ENCODE peak calls at places on chromosome 17, in four cellular contexts. Q, P, Y and U are unnamed samples.

GRCh38 chr17:49527927-49528651 is 33.0 kb downstream of the NGFR start:
- DNase-seq in P (no peak), Y (no peak), Q (no peak), U (no peak)

GRCh38 chr17:4919511-4920047 is 12.5 kb upstream of the GP1BA start:
- DNase-seq in Q (no peak), P (no peak), Y (no peak), U (no peak)

GRCh38 chr17:35244345-35245195 is 1.7 kb downstream of the SLFN5 start:
- DNase-seq in Q (peak), Y (peak), P (no peak), U (peak)

GRCh38 chr17:4485676-4486646 is 12.7 kb upstream of the SPNS2 start:
- DNase-seq in Y (no peak), Q (no peak), P (no peak), U (no peak)

GRCh38 chr17:59761385-59762021 is 54.0 kb downstream of the VMP1 start:
- DNase-seq in Y (no peak), P (no peak), Q (peak), U (no peak)

GRCh38 chr17:70344356-70345060 is 175.2 kb downstream of the KCNJ2 start:
- DNase-seq in P (no peak), Y (no peak), Q (no peak), U (no peak)

GRCh38 chr17:20035501-20035900 is 26.3 kb downstream of the SPECC1 start:
- DNase-seq in Q (no peak), Y (no peak), P (no peak), U (no peak)

GRCh38 chr17:59154335-59154720 is 658 bp downstream of the SKA2 start:
- DNase-seq in Y (no peak), P (no peak), Q (peak), U (peak)

GRCh38 chr17:34241062-34241461 is 14.0 kb upstream of the CCL2 start:
- DNase-seq in P (no peak), Q (no peak), Y (no peak), U (peak)

GRCh38 chr17:63631626-63632025 is 9.4 kb downstream of the MAP3K3 start:
- DNase-seq in Y (no peak), P (no peak), Q (no peak), U (peak)

GRCh38 chr17:83083368-83084201 is 4.2 kb downstream of the METRNL start:
- DNase-seq in Y (no peak), P (peak), Q (no peak), U (peak)

GRCh38 chr17:43832168-43832975 is 574 bp downstream of the MPP3 start:
- DNase-seq in P (no peak), Y (no peak), Q (peak), U (no peak)

GRCh38 chr17:39667262-39668140 is 752 bp upstream of the PNMT start:
- DNase-seq in Q (no peak), Y (no peak), P (no peak), U (peak)

GRCh38 chr17:49438885-49439284 is 24.2 kb upstream of the PHB1 start:
- DNase-seq in Q (no peak), Y (no peak), P (no peak), U (peak)

GRCh38 chr17:61444831-61445230 is 7.4 kb upstream of the TBX4 start:
- DNase-seq in Y (no peak), Q (no peak), P (no peak), U (no peak)

GRCh38 chr17:79777166-79777843 is 643 bp upstream of the CBX2 start:
- DNase-seq in Y (peak), Q (peak), P (no peak), U (peak)

GRCh38 chr17:82351713-82352488 is 7.1 kb upstream of the TEX19 start:
- DNase-seq in Y (peak), P (peak), Q (peak), U (peak)

GRCh38 chr17:48795444-48796162 is 21.4 kb downstream of the TTLL6 start:
- DNase-seq in Y (peak), Q (peak), P (no peak), U (no peak)

GRCh38 chr17:42274273-42274542 is 2.0 kb downstream of the STAT5B start:
- DNase-seq in Q (no peak), Y (no peak), P (no peak), U (no peak)

GRCh38 chr17:42276359-42276608 is at the start of gene STAT5B:
- DNase-seq in P (no peak), Y (no peak), Q (no peak), U (peak)

GRCh38 chr17:42276609-42277341 is 584 bp upstream of the STAT5B start:
- DNase-seq in Y (no peak), Q (peak), P (no peak), U (peak)

GRCh38 chr17:42274812-42275526 is 1.2 kb downstream of the STAT5B start:
- DNase-seq in P (no peak), Y (no peak), Q (no peak), U (no peak)

DNA sequence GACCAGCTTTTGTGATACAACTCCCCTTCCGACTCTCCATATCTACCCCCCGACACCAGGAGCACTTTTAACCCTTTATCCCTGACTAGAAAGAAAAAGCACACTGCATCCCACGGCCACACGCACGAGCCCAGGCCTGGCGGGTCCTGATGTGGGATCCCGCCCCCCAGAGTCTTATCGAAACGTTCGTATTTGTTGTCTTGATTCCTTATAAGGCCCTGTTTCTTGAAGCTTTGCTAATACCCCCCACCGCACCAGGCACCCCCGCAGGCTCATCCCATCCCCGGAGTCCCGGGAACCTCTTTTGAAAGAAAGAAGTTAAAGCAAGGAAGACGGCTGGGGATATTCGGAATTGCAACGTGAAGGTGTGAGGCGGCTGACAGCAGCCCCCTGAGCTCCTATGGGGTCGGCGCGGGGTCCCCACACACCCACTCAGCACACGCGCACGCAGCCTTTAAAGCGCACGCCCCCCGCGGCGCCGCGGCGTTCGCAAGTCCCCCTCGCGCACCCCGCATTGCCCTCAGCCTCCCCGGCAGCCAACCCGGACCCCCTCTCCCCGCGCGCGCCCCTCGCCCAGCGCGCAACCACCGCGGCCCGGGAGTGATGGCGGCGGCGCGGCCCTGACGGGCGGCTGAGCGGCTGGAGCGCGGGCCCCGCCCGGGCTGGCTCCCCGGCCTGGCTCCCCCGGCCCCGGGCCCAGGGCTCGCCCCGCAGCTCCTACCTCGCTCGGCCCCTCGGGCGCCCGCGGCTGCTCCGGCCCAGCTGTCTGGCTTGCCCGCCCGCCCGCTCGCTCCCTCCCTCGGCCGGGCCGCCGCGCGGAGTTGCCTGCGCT is 448 bp downstream of the STAT5B start:
- DNase-seq in Q (no peak), P (no peak), Y (no peak), U (peak)
- TF ChIP-seq POLR2A in Q (no peak), P (peak), Y (no peak), U (no peak)

GRCh38 chr17:68906638-68907037 is 48.6 kb downstream of the ABCA8 start:
- DNase-seq in P (no peak), Y (peak), Q (peak), U (no peak)
- TF ChIP-seq CTCF in P (peak), Y (peak), Q (peak), U (peak)

GRCh38 chr17:38469875-38470274 is 41.6 kb downstream of the ARHGAP23 start:
- DNase-seq in P (no peak), Q (no peak), Y (no peak), U (no peak)
- TF ChIP-seq MAX in P (peak), Q (no peak), Y (peak), U (no peak)

GRCh38 chr17:8799001-8799850 is at the start of gene MFSD6L:
- DNase-seq in Y (no peak), Q (no peak), P (peak), U (no peak)

GRCh38 chr17:8798176-8799000 is 777 bp downstream of the MFSD6L start:
- DNase-seq in P (no peak), Q (no peak), Y (no peak), U (no peak)

GRCh38 chr17:8799851-8800212 is 667 bp upstream of the MFSD6L start:
- DNase-seq in Y (no peak), Q (no peak), P (no peak), U (no peak)

GRCh38 chr17:8800656-8801055 is 1.5 kb upstream of the MFSD6L start:
- DNase-seq in P (no peak), Y (no peak), Q (no peak), U (no peak)

DNA sequence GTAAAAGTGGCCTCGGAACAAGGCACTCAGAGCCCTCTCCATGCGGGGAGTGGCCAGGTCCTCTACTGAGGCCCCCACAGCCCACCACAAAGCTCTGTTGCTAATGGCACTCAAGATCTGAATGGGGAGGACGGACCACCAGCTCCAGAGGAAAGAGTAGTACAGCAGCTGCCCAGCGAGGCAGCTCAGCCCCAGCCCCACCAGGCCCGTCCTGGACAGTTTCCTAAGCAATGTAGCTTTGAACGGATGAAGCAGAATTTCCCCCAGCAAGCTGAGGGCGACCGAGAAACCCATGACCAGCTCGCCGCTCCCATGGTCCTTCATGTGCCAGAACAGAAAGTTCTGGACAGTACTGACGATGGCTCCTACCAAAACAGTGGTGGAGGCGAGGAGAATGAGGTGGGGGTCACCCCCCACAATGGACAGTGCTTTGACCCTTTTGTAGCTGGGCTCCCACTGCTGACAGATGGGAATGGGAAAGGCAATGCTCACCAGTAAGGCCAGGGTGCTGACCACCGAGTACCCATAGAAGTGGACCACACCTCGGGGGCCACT is 1.5 kb downstream of the MFSD6L start:
- DNase-seq in P (no peak), Q (no peak), Y (no peak), U (no peak)
- TF ChIP-seq POLR2A in P (no peak), Q (no peak), Y (no peak), U (no peak)

GRCh38 chr17:44978807-44979206 is 10.7 kb upstream of the C1QL1 start:
- DNase-seq in P (no peak), Y (no peak), Q (no peak), U (no peak)

GRCh38 chr17:44977065-44977464 is 9.0 kb upstream of the C1QL1 start:
- DNase-seq in Q (no peak), Y (no peak), P (no peak), U (no peak)

GRCh38 chr17:44979426-44980273 is 11.5 kb upstream of the C1QL1 start:
- DNase-seq in Q (no peak), P (no peak), Y (no peak), U (no peak)

GRCh38 chr17:44976198-44976597 is 8.1 kb upstream of the C1QL1 start:
- DNase-seq in P (no peak), Y (no peak), Q (no peak), U (no peak)

DNA sequence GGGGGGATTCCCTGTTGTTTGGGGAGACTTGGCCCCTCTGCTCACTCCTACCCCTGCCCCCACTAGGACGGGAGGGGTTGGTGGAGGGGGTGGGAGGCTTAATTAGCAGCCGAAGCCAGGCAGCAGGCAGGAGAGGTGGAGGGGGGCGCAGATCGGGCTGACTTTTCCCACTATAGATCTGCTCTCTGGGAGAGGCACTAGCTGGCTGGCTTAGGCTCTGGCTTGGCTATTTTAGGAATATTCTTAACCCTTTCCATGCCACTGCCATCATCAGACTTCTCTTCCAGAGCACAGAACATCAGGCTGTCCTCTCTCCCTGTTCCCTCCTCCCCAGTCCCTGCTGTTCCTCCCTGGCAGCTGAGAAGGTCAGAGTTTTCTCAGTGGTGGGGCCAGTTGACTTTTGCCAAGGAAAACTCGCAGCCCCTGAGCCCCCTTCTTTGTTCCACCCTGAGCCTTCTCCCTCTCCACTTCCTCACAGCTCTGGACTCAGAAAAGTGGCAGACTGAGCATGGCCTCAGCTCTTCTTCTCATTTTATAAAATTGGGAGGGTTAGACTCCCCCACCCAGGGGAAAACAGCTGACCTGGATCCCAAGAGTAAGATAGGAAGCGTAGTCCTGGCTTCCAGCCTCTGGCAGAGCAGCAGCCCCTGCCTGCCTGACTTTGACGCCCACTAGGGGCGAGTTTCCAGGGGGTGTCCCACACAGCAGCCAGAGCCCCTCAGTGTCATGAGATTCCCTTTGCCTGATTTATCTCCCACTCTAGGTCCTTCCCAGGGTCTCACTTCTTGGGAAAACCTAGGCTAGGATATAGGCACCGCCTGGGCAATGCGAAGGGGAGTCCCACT is 9.9 kb upstream of the C1QL1 start:
- DNase-seq in Y (no peak), P (no peak), Q (no peak), U (no peak)
- TF ChIP-seq CTCF in Y (no peak), P (no peak), Q (no peak), U (no peak)

DNA sequence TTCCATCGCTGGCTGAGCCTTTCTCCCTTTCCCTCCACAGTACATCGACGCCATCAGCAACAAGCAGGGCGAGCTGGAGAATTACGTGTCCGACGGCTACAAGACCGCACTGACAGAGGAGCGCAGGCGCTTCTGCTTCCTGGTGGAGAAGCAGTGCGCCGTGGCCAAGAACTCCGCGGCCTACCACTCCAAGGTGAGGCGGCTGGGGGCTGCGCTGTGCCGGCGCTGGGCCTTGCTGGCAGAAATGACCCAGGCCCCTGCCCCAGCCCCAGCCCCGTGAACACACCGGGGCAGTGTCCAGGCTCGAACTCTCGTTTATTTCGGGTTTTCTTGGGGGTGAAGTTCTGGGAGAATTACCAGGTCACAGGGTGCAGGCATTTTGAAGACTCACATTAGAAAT is 64.9 kb downstream of the BAIAP2 start:
- DNase-seq in Y (no peak), Q (no peak), P (no peak), U (no peak)
- TF ChIP-seq MAX in Y (no peak), Q (no peak), P (no peak), U (no peak)

DNA sequence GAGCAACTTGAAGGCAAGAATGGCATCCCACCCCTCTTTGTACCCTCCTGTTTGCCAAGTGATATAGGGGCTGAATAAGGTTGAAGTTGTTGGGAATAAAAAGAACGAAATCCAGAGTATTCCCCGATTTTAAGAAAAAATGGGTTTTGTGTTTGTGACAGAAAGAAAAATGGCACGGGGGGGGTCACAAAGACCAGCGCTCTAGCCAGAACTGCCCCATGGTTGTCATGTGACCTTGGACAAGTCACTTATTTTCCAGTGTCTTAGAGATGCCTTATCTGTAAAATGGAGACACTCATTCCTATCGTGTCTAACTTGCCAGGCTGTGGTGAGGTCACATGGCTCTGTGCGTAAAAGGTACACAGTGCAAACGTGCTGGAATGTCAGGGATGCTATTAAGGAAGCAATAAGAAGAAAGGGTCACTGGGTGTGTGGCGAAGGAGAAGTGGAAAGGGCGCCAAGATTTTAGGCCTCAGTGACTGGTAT is 1.6 kb upstream of the HEXIM1 start:
- DNase-seq in Q (no peak), P (no peak), Y (no peak), U (no peak)
- TF ChIP-seq POLR2A in Q (no peak), P (no peak), Y (peak), U (no peak)

GRCh38 chr17:78377858-78378224 is 608 bp upstream of the PGS1 start:
- DNase-seq in Y (no peak), Q (no peak), P (no peak), U (no peak)

GRCh38 chr17:78376161-78376560 is 2.3 kb upstream of the PGS1 start:
- DNase-seq in Y (no peak), P (no peak), Q (no peak), U (no peak)

GRCh38 chr17:78379134-78379497 is 667 bp downstream of the PGS1 start:
- DNase-seq in Y (no peak), Q (peak), P (no peak), U (peak)

GRCh38 chr17:78380370-78380769 is 1.9 kb downstream of the PGS1 start:
- DNase-seq in Q (no peak), P (no peak), Y (no peak), U (no peak)

GRCh38 chr17:78378225-78379133 is at the start of gene PGS1:
- DNase-seq in P (no peak), Q (no peak), Y (peak), U (peak)
- TF ChIP-seq CTCF in P (no peak), Q (peak), Y (no peak), U (no peak)